ENCODE peak calls at places on chromosomes 16 and 17, in seven cellular contexts. One of them, this sample, is unnamed.

GRCh38 chr17:2090804-2091534 is 36.1 kb downstream of the HIC1 start:
- DNase-seq in PC-9: peak
- DNase-seq in lower leg skin: no peak
- DNase-seq in upper lobe of right lung: no peak
- DNase-seq in suprapubic skin: no peak
- DNase-seq in heart right ventricle: peak
- DNase-seq in GM12878: no peak
- DNase-seq in this sample: peak

GRCh38 chr17:49779730-49780220 is 8.7 kb upstream of the KAT7 start:
- DNase-seq in PC-9: peak
- DNase-seq in lower leg skin: no peak
- DNase-seq in upper lobe of right lung: no peak
- DNase-seq in suprapubic skin: no peak
- DNase-seq in heart right ventricle: no peak
- DNase-seq in GM12878: no peak
- DNase-seq in this sample: peak

GRCh38 chr17:45043268-45043681 is 8.2 kb downstream of the DCAKD start:
- DNase-seq in PC-9: no peak
- DNase-seq in lower leg skin: no peak
- DNase-seq in upper lobe of right lung: no peak
- DNase-seq in suprapubic skin: no peak
- DNase-seq in heart right ventricle: peak
- DNase-seq in GM12878: no peak
- DNase-seq in this sample: peak

GRCh38 chr17:29578626-29579485 is 10.4 kb downstream of the TP53I13 start:
- DNase-seq in PC-9: no peak
- DNase-seq in lower leg skin: no peak
- DNase-seq in upper lobe of right lung: no peak
- DNase-seq in suprapubic skin: no peak
- DNase-seq in heart right ventricle: no peak
- DNase-seq in GM12878: no peak
- DNase-seq in this sample: no peak

GRCh38 chr16:81693467-81694303 is 85.4 kb upstream of the PLCG2 start:
- DNase-seq in PC-9: no peak
- DNase-seq in lower leg skin: no peak
- DNase-seq in upper lobe of right lung: no peak
- DNase-seq in suprapubic skin: peak
- DNase-seq in heart right ventricle: no peak
- DNase-seq in GM12878: no peak
- DNase-seq in this sample: peak

GRCh38 chr17:6543079-6544010 is 13.0 kb downstream of the PITPNM3 start:
- DNase-seq in PC-9: no peak
- DNase-seq in lower leg skin: peak
- DNase-seq in upper lobe of right lung: no peak
- DNase-seq in suprapubic skin: no peak
- DNase-seq in heart right ventricle: no peak
- DNase-seq in GM12878: no peak
- DNase-seq in this sample: no peak

GRCh38 chr17:11557727-11558452 is 40.4 kb upstream of the DNAH9 start:
- DNase-seq in PC-9: no peak
- DNase-seq in lower leg skin: peak
- DNase-seq in upper lobe of right lung: no peak
- DNase-seq in suprapubic skin: no peak
- DNase-seq in heart right ventricle: no peak
- DNase-seq in GM12878: no peak
- DNase-seq in this sample: no peak

GRCh38 chr17:7632492-7632894 is 2.6 kb downstream of the SHBG start:
- DNase-seq in PC-9: peak
- DNase-seq in lower leg skin: no peak
- DNase-seq in upper lobe of right lung: no peak
- DNase-seq in suprapubic skin: no peak
- DNase-seq in heart right ventricle: no peak
- DNase-seq in GM12878: no peak
- DNase-seq in this sample: peak

GRCh38 chr17:16075949-16076348 is 76.3 kb downstream of the TTC19 start:
- DNase-seq in PC-9: no peak
- DNase-seq in lower leg skin: no peak
- DNase-seq in upper lobe of right lung: no peak
- DNase-seq in suprapubic skin: no peak
- DNase-seq in heart right ventricle: no peak
- DNase-seq in GM12878: no peak
- DNase-seq in this sample: no peak

GRCh38 chr16:14559809-14560227 is 70.2 kb downstream of the PARN start:
- DNase-seq in PC-9: no peak
- DNase-seq in lower leg skin: no peak
- DNase-seq in upper lobe of right lung: peak
- DNase-seq in suprapubic skin: no peak
- DNase-seq in heart right ventricle: no peak
- DNase-seq in GM12878: no peak
- DNase-seq in this sample: peak

GRCh38 chr16:14505846-14506245 is 124.2 kb downstream of the PARN start:
- DNase-seq in PC-9: no peak
- DNase-seq in lower leg skin: no peak
- DNase-seq in upper lobe of right lung: no peak
- DNase-seq in suprapubic skin: no peak
- DNase-seq in heart right ventricle: no peak
- DNase-seq in GM12878: no peak
- DNase-seq in this sample: no peak

GRCh38 chr16:30335598-30336474 is 19.3 kb downstream of the CD2BP2 start:
- DNase-seq in PC-9: no peak
- DNase-seq in lower leg skin: no peak
- DNase-seq in upper lobe of right lung: peak
- DNase-seq in suprapubic skin: no peak
- DNase-seq in heart right ventricle: no peak
- DNase-seq in GM12878: peak
- DNase-seq in this sample: no peak

GRCh38 chr17:9230346-9230745 is 209.0 kb downstream of the NTN1 start:
- DNase-seq in PC-9: no peak
- DNase-seq in lower leg skin: no peak
- DNase-seq in upper lobe of right lung: no peak
- DNase-seq in suprapubic skin: no peak
- DNase-seq in heart right ventricle: no peak
- DNase-seq in GM12878: no peak
- DNase-seq in this sample: peak

GRCh38 chr16:84180519-84181140 is 6.2 kb downstream of the TAF1C start:
- DNase-seq in PC-9: no peak
- DNase-seq in lower leg skin: no peak
- DNase-seq in upper lobe of right lung: peak
- DNase-seq in suprapubic skin: no peak
- DNase-seq in heart right ventricle: no peak
- DNase-seq in GM12878: no peak
- DNase-seq in this sample: no peak

GRCh38 chr17:8222630-8223355 is 12.4 kb upstream of the AURKB start:
- DNase-seq in PC-9: peak
- DNase-seq in lower leg skin: peak
- DNase-seq in upper lobe of right lung: peak
- DNase-seq in suprapubic skin: peak
- DNase-seq in heart right ventricle: peak
- DNase-seq in GM12878: peak
- DNase-seq in this sample: peak

GRCh38 chr16:2178321-2179106 is 17.9 kb downstream of the CASKIN1 start:
- DNase-seq in PC-9: no peak
- DNase-seq in lower leg skin: no peak
- DNase-seq in upper lobe of right lung: no peak
- DNase-seq in suprapubic skin: no peak
- DNase-seq in heart right ventricle: no peak
- DNase-seq in GM12878: no peak
- DNase-seq in this sample: peak

GRCh38 chr17:68908045-68908444 is 47.1 kb downstream of the ABCA8 start:
- DNase-seq in PC-9: no peak
- DNase-seq in lower leg skin: no peak
- DNase-seq in upper lobe of right lung: no peak
- DNase-seq in suprapubic skin: no peak
- DNase-seq in heart right ventricle: no peak
- DNase-seq in GM12878: peak
- DNase-seq in this sample: no peak

GRCh38 chr17:68910256-68910705 is 44.9 kb downstream of the ABCA8 start:
- DNase-seq in PC-9: no peak
- DNase-seq in lower leg skin: no peak
- DNase-seq in upper lobe of right lung: no peak
- DNase-seq in suprapubic skin: no peak
- DNase-seq in heart right ventricle: no peak
- DNase-seq in GM12878: no peak
- DNase-seq in this sample: peak

GRCh38 chr17:68903294-68903693 is 51.9 kb downstream of the ABCA8 start:
- DNase-seq in PC-9: no peak
- DNase-seq in lower leg skin: no peak
- DNase-seq in upper lobe of right lung: no peak
- DNase-seq in suprapubic skin: no peak
- DNase-seq in heart right ventricle: no peak
- DNase-seq in GM12878: no peak
- DNase-seq in this sample: no peak

GRCh38 chr17:68909066-68909465 is 46.1 kb downstream of the ABCA8 start:
- DNase-seq in PC-9: peak
- DNase-seq in lower leg skin: peak
- DNase-seq in upper lobe of right lung: no peak
- DNase-seq in suprapubic skin: no peak
- DNase-seq in heart right ventricle: no peak
- DNase-seq in GM12878: peak
- DNase-seq in this sample: peak

GRCh38 chr17:68906638-68907037 is 48.6 kb downstream of the ABCA8 start:
- DNase-seq in PC-9: no peak
- DNase-seq in lower leg skin: no peak
- DNase-seq in upper lobe of right lung: no peak
- DNase-seq in suprapubic skin: no peak
- DNase-seq in heart right ventricle: no peak
- DNase-seq in GM12878: no peak
- DNase-seq in this sample: no peak
- TF ChIP-seq CTCF in PC-9: peak
- TF ChIP-seq CTCF in lower leg skin: no peak
- TF ChIP-seq CTCF in upper lobe of right lung: peak
- TF ChIP-seq CTCF in suprapubic skin: peak
- TF ChIP-seq CTCF in heart right ventricle: peak
- TF ChIP-seq CTCF in GM12878: peak
- TF ChIP-seq CTCF in this sample: peak

GRCh38 chr16:8886593-8887437 is 4.7 kb downstream of the LITAFD start:
- DNase-seq in PC-9: no peak
- DNase-seq in lower leg skin: no peak
- DNase-seq in upper lobe of right lung: peak
- DNase-seq in suprapubic skin: no peak
- DNase-seq in heart right ventricle: no peak
- DNase-seq in GM12878: no peak
- DNase-seq in this sample: no peak

GRCh38 chr16:8887952-8888560 is 5.9 kb downstream of the LITAFD start:
- DNase-seq in PC-9: no peak
- DNase-seq in lower leg skin: no peak
- DNase-seq in upper lobe of right lung: peak
- DNase-seq in suprapubic skin: no peak
- DNase-seq in heart right ventricle: peak
- DNase-seq in GM12878: no peak
- DNase-seq in this sample: peak

GRCh38 chr16:8887438-8887765 is 5.3 kb downstream of the LITAFD start:
- DNase-seq in PC-9: no peak
- DNase-seq in lower leg skin: no peak
- DNase-seq in upper lobe of right lung: peak
- DNase-seq in suprapubic skin: no peak
- DNase-seq in heart right ventricle: no peak
- DNase-seq in GM12878: no peak
- DNase-seq in this sample: no peak

GRCh38 chr16:8882725-8883377 is 700 bp downstream of the LITAFD start:
- DNase-seq in PC-9: no peak
- DNase-seq in lower leg skin: no peak
- DNase-seq in upper lobe of right lung: no peak
- DNase-seq in suprapubic skin: no peak
- DNase-seq in heart right ventricle: no peak
- DNase-seq in GM12878: no peak
- DNase-seq in this sample: no peak

DNA sequence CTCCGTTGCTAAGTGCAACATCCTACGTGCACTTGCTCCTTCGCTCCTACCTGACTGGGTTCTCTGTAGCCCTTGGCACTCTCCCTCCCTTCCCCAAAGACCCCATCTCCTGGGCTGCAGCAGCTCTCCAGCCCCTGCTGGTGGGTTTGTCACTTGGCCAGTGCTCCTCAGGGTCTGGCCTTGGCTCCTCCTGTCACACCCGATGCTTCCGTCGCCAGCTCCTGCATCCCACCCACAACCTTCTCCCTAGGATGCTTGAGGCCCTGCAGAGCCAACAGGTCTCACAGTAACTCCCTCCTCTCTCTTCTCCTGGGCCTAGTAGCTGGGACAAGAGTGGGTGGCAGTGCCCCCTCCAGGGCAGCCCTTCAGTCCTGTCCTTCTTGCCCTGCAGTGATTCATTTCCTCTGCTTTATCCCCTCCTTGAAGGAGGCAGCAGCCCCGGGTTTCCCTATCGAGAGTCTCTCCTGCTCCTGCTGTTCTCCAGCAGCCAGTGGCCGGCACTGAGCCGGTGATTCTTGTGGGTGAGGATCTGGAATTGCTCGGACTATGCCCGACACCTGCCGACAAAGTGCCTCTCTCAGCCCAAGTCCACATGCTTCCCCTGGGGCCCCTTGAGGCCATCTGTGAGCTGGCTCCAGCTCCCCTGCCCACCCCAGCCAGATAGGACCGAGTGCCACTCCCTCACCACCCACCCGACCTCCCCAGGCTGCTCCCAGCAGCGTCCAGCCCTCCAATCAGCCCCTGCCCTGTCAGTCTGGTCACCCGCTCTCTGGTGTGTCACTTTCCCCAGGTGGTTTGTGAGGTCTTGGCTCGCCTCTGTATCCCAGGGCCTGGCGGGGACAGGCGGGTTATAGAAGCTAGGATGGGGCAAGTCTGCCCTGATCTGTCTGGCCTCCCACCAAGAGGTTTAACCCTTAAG is 3.8 kb downstream of the LITAFD start:
- DNase-seq in PC-9: peak
- DNase-seq in lower leg skin: no peak
- DNase-seq in upper lobe of right lung: peak
- DNase-seq in suprapubic skin: no peak
- DNase-seq in heart right ventricle: no peak
- DNase-seq in GM12878: no peak
- DNase-seq in this sample: peak
- H3K4me3 ChIP-seq in PC-9: no peak
- H3K4me3 ChIP-seq in lower leg skin: no peak
- H3K4me3 ChIP-seq in upper lobe of right lung: no peak
- H3K4me3 ChIP-seq in suprapubic skin: no peak
- H3K4me3 ChIP-seq in heart right ventricle: no peak
- H3K4me3 ChIP-seq in GM12878: no peak
- H3K4me3 ChIP-seq in this sample: no peak

GRCh38 chr17:77109159-77110005 is 31.4 kb upstream of the SEC14L1 start:
- DNase-seq in PC-9: no peak
- DNase-seq in lower leg skin: no peak
- DNase-seq in upper lobe of right lung: no peak
- DNase-seq in suprapubic skin: no peak
- DNase-seq in heart right ventricle: no peak
- DNase-seq in GM12878: no peak
- DNase-seq in this sample: no peak
- TF ChIP-seq CTCF in PC-9: no peak
- TF ChIP-seq CTCF in lower leg skin: no peak
- TF ChIP-seq CTCF in upper lobe of right lung: no peak
- TF ChIP-seq CTCF in suprapubic skin: no peak
- TF ChIP-seq CTCF in heart right ventricle: no peak
- TF ChIP-seq CTCF in GM12878: no peak
- TF ChIP-seq CTCF in this sample: no peak

DNA sequence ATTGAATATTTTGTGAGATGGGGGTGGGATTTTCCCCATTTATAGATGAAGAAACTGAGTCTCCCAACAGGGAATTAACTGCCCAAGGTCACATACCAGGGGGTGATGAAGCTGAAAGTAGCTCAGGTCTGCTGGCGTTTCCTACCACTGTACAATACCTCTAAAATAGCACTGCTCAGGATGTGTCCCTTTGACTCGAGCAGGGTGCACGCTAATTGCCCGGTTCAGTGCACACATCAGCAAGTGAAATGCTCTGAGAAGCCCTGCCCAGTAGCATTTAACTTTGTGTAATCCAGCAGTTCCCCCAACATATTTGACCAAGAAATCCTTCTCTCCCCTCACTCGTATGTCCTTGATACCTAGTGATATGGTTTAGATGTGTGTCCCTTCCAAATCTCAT is 50.1 kb upstream of the DDX52 start:
- DNase-seq in PC-9: no peak
- DNase-seq in lower leg skin: no peak
- DNase-seq in upper lobe of right lung: no peak
- DNase-seq in suprapubic skin: no peak
- DNase-seq in heart right ventricle: no peak
- DNase-seq in GM12878: no peak
- DNase-seq in this sample: no peak
- H3K4me3 ChIP-seq in PC-9: no peak
- H3K4me3 ChIP-seq in lower leg skin: no peak
- H3K4me3 ChIP-seq in upper lobe of right lung: no peak
- H3K4me3 ChIP-seq in suprapubic skin: no peak
- H3K4me3 ChIP-seq in heart right ventricle: no peak
- H3K4me3 ChIP-seq in GM12878: no peak
- H3K4me3 ChIP-seq in this sample: no peak